ENCODE peak calls at places on chromosomes 6 and 20, in nine cellular contexts. H, T, K, F, G, Y, E, C and U are unnamed samples.
A peak's percentile ranks its signal among the peaks of the same experiment; 100 is the strongest.

GRCh38 chr6:72760130-72760793 is 138.4 kb downstream of the KCNQ5 start:
- DNase-seq in H (no peak), C (no peak), K (no peak), T (no peak), G (no peak), E (no peak), F (no peak), Y (no peak), U (no peak)

GRCh38 chr6:4466769-4467480 is 309.3 kb upstream of the CDYL start:
- DNase-seq in H (no peak), E (no peak), T (no peak), G (no peak), Y (no peak), C (no peak), K (no peak), F (no peak), U (peak; percentile 10)

GRCh38 chr6:25180630-25181375 is 98.4 kb upstream of the CARMIL1 start:
- DNase-seq in C (no peak), Y (no peak), K (peak; percentile 73), E (no peak), T (no peak), G (no peak), F (no peak), H (no peak), U (no peak)

GRCh38 chr6:166905505-166906134 is 50.7 kb downstream of the RNASET2 start:
- DNase-seq in T (no peak), K (no peak), C (no peak), E (no peak), Y (no peak), G (no peak), H (no peak), F (no peak), U (no peak)

GRCh38 chr6:3455490-3456394 is 1.1 kb downstream of the SLC22A23 start:
- DNase-seq in T (no peak), H (peak; percentile 48), K (no peak), E (peak; percentile 44), C (peak; percentile 41), Y (no peak), G (no peak), F (no peak), U (peak; percentile 34)

GRCh38 chr20:63498950-63499332 is at the start of gene EEF1A2:
- DNase-seq in F (no peak), K (peak; percentile 80), Y (peak; percentile 54), C (peak; percentile 84), E (peak; percentile 31), G (no peak), T (no peak), H (peak; percentile 76), U (no peak)

GRCh38 chr20:4217349-4217761 is 202.0 kb upstream of the RNF24 start:
- DNase-seq in E (peak; percentile 52), F (no peak), H (no peak), Y (no peak), G (no peak), C (no peak), K (peak; percentile 31), T (no peak), U (peak; percentile 77)

GRCh38 chr20:38296433-38296832 is 7.5 kb upstream of the BPI start:
- DNase-seq in G (no peak), F (no peak), K (no peak), C (no peak), E (no peak), H (no peak), T (no peak), Y (no peak), U (no peak)

GRCh38 chr6:157221049-157221816 is 102.1 kb downstream of the TMEM242 start:
- DNase-seq in E (peak; percentile 80), K (peak; percentile 95), Y (peak; percentile 82), H (peak; percentile 83), G (peak; percentile 75), F (peak; percentile 63), T (peak; percentile 72), C (peak; percentile 95), U (peak; percentile 89)

GRCh38 chr6:28589234-28589951 is 63.7 kb downstream of the GPX5 start:
- DNase-seq in E (peak; percentile 93), K (no peak), G (peak; percentile 55), T (no peak), Y (no peak), H (no peak), C (no peak), F (peak; percentile 96), U (peak; percentile 61)

DNA sequence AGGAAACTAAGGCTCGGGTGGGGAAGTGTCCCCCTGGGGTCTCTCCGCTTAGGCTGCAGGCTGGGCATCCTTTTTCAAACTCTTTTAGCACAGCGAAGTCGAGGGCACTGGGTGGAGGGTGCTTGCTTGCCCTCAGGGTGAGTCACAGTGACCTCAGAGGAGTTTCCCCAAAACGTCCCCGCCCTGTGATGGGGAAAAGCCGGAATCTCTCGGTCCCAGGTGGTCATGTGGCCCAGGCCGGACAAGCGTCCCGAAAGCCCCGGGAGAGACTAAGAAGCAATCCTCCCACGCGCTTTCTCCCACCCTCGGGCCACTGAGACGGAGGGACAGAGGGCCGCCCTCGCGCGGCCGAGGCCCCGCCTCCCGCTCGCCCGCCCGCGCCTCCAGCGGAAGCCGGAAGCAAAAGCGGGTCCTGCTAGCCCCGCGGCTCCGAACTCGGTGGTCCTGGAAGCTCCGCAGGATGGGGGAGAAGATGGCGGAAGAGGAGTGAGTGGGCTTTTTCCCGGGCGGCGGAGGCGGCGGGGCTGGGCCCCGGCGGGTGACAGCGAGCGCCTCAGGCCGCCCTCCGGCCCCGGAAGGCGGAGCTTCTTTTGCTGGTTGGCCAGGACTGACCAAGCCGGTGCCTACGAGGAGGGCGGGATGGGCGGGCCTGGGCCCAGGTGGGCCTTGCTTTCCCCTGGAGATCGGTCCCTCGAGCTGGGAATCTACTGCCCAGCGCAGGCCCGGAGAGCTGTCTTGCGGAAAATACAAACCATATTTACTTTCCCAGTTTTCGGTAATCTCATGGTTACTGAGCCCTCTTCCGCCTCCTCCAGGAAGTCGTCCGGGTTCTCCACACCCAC is at the start of gene SLC9A8:
- DNase-seq in E (peak; percentile 85), C (peak; percentile 91), H (peak; percentile 90), G (peak; percentile 91), Y (peak; percentile 86), T (peak; percentile 92), F (peak; percentile 58), K (peak; percentile 96), U (peak; percentile 95)
- TF ChIP-seq CTCF in E (peak; percentile 50), C (peak; percentile 43), H (peak; percentile 45), G (peak; percentile 79), Y (peak; percentile 14), T (peak; percentile 52), F (no peak), K (peak; percentile 12), U (peak; percentile 58)

GRCh38 chr6:45591306-45591705 is 213.6 kb upstream of the SUPT3H start:
- DNase-seq in H (no peak), T (no peak), Y (no peak), G (no peak), C (no peak), K (no peak), E (no peak), F (no peak), U (no peak)

GRCh38 chr6:45591816-45592359 is 214.2 kb upstream of the SUPT3H start:
- DNase-seq in C (no peak), H (no peak), K (no peak), Y (no peak), F (no peak), E (no peak), T (no peak), G (no peak), U (no peak)

GRCh38 chr6:45590225-45590624 is 212.5 kb upstream of the SUPT3H start:
- DNase-seq in E (no peak), H (no peak), G (no peak), K (no peak), C (no peak), T (no peak), Y (no peak), F (no peak), U (peak; percentile 81)

GRCh38 chr6:45589367-45589766 is 211.6 kb upstream of the SUPT3H start:
- DNase-seq in T (no peak), G (no peak), Y (no peak), K (no peak), H (no peak), E (no peak), F (no peak), C (no peak), U (no peak)

DNA sequence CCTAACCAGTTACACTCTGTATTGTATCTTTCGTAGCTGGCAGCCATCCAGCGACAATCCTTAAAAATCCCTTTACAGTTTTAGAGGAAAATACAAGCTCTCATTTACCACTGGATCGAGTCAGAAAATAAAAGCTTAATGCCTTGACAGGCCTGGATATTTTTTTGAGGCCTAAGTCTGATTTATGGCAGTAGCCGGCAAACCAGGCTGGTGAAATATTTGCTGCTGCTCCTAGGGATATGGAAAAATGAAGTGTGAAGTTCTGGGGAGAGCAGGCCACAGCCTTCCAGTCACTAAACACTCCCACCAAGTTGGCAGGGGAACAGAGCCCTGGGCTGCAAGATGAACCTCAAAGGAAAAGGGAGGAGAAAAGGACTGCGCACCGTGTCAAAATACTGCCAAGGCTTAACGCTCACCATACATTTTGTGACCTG is 213.0 kb upstream of the SUPT3H start:
- DNase-seq in K (no peak), H (no peak), Y (no peak), F (no peak), C (no peak), G (peak; percentile 27), T (no peak), E (no peak), U (no peak)
- H3K27ac ChIP-seq in K (no peak overlapping the region), H (peak overlapping the region; percentile 43), Y (no peak overlapping the region), F (no peak overlapping the region), C (no peak overlapping the region), G (peak overlapping the region; percentile 26), T (no peak overlapping the region), E (no peak overlapping the region), U (peak overlapping the region; percentile 70)

GRCh38 chr20:11917663-11918062 is at the start of gene BTBD3:
- DNase-seq in Y (no peak), C (no peak), K (no peak), F (no peak), G (peak; percentile 54), E (no peak), T (peak; percentile 33), H (peak; percentile 41), U (no peak)
- TF ChIP-seq CTCF in Y (no peak), C (no peak), K (no peak), F (no peak), G (no peak), E (no peak), T (no peak), H (no peak), U (no peak)

GRCh38 chr6:148854086-148854485 is 107.3 kb downstream of the UST start:
- DNase-seq in C (no peak), T (no peak), K (no peak), F (no peak), E (no peak), H (no peak), G (no peak), Y (no peak), U (peak; percentile 56)

GRCh38 chr6:148850936-148851335 is 104.1 kb downstream of the UST start:
- DNase-seq in G (no peak), Y (no peak), C (no peak), E (no peak), H (no peak), F (no peak), T (no peak), K (no peak), U (no peak)

GRCh38 chr6:148851683-148852556 is 105.1 kb downstream of the UST start:
- DNase-seq in H (no peak), K (no peak), T (no peak), C (no peak), E (no peak), Y (no peak), F (no peak), G (no peak), U (no peak)

GRCh38 chr6:148854992-148855391 is 108.2 kb downstream of the UST start:
- DNase-seq in E (peak; percentile 54), F (no peak), T (no peak), H (no peak), K (no peak), G (no peak), Y (no peak), C (no peak), U (no peak)

GRCh38 chr6:148852688-148853087 is 105.9 kb downstream of the UST start:
- DNase-seq in Y (no peak), E (no peak), K (no peak), C (no peak), F (no peak), T (no peak), G (no peak), H (no peak), U (no peak)
- H3K27ac ChIP-seq in Y (no peak overlapping the region), E (no peak overlapping the region), K (no peak overlapping the region), C (no peak overlapping the region), F (no peak overlapping the region), T (no peak overlapping the region), G (no peak overlapping the region), H (no peak overlapping the region), U (no peak overlapping the region)